ENCODE peak calls at places on chromosomes 13 and 19, in seven cellular contexts. One of them, this sample, is unnamed.

GRCh38 chr19:39335168-39335567 is 675 bp downstream of the GMFG start:
- DNase-seq in astrocyte of the spinal cord: no peak
- DNase-seq in AG10803: no peak
- DNase-seq in mucosa of descending colon: no peak
- DNase-seq in LNCaP clone FGC: no peak
- DNase-seq in heart right ventricle: no peak
- DNase-seq in endodermal cell: no peak
- DNase-seq in this sample: no peak

GRCh38 chr13:44013666-44014291 is 134.1 kb downstream of the LACC1 start:
- DNase-seq in mucosa of descending colon: no peak
- DNase-seq in heart right ventricle: no peak
- DNase-seq in astrocyte of the spinal cord: peak; percentile 84
- DNase-seq in AG10803: peak; percentile 46
- DNase-seq in endodermal cell: no peak
- DNase-seq in LNCaP clone FGC: no peak
- DNase-seq in this sample: peak; percentile 72

GRCh38 chr13:107361666-107362065 is 793.7 kb upstream of the ARGLU1 start:
- DNase-seq in LNCaP clone FGC: no peak
- DNase-seq in mucosa of descending colon: no peak
- DNase-seq in heart right ventricle: no peak
- DNase-seq in AG10803: no peak
- DNase-seq in endodermal cell: no peak
- DNase-seq in astrocyte of the spinal cord: no peak
- DNase-seq in this sample: no peak

GRCh38 chr19:41187884-41188279 is 5.1 kb upstream of the CYP2S1 start:
- DNase-seq in LNCaP clone FGC: no peak
- DNase-seq in heart right ventricle: no peak
- DNase-seq in mucosa of descending colon: no peak
- DNase-seq in astrocyte of the spinal cord: no peak
- DNase-seq in endodermal cell: no peak
- DNase-seq in AG10803: no peak
- DNase-seq in this sample: peak; percentile 51

GRCh38 chr19:34120846-34121639 is 51.3 kb upstream of the LSM14A start:
- DNase-seq in AG10803: peak; percentile 50
- DNase-seq in endodermal cell: peak; percentile 84
- DNase-seq in heart right ventricle: no peak
- DNase-seq in LNCaP clone FGC: no peak
- DNase-seq in astrocyte of the spinal cord: peak; percentile 48
- DNase-seq in mucosa of descending colon: no peak
- DNase-seq in this sample: peak; percentile 66

GRCh38 chr19:47145639-47146486 is 15.2 kb downstream of the SAE1 start:
- DNase-seq in heart right ventricle: no peak
- DNase-seq in mucosa of descending colon: no peak
- DNase-seq in endodermal cell: no peak
- DNase-seq in AG10803: no peak
- DNase-seq in LNCaP clone FGC: no peak
- DNase-seq in astrocyte of the spinal cord: no peak
- DNase-seq in this sample: no peak

GRCh38 chr19:45575216-45575615 is 9.4 kb downstream of the OPA3 start:
- DNase-seq in mucosa of descending colon: no peak
- DNase-seq in endodermal cell: no peak
- DNase-seq in LNCaP clone FGC: no peak
- DNase-seq in astrocyte of the spinal cord: no peak
- DNase-seq in heart right ventricle: no peak
- DNase-seq in AG10803: no peak
- DNase-seq in this sample: no peak

GRCh38 chr13:78569029-78569428 is 34.3 kb downstream of the POU4F1 start:
- DNase-seq in LNCaP clone FGC: no peak
- DNase-seq in mucosa of descending colon: no peak
- DNase-seq in AG10803: no peak
- DNase-seq in heart right ventricle: no peak
- DNase-seq in astrocyte of the spinal cord: no peak
- DNase-seq in endodermal cell: no peak
- DNase-seq in this sample: no peak

GRCh38 chr13:114007566-114007965 is 33.7 kb upstream of the C13orf46 start:
- DNase-seq in LNCaP clone FGC: no peak
- DNase-seq in astrocyte of the spinal cord: no peak
- DNase-seq in endodermal cell: no peak
- DNase-seq in AG10803: no peak
- DNase-seq in heart right ventricle: no peak
- DNase-seq in mucosa of descending colon: peak; percentile 22
- DNase-seq in this sample: no peak

GRCh38 chr19:41866284-41866683 is 6.2 kb downstream of the RPS19 start:
- DNase-seq in AG10803: no peak
- DNase-seq in LNCaP clone FGC: no peak
- DNase-seq in astrocyte of the spinal cord: no peak
- DNase-seq in mucosa of descending colon: no peak
- DNase-seq in heart right ventricle: no peak
- DNase-seq in endodermal cell: no peak
- DNase-seq in this sample: no peak

GRCh38 chr13:112651750-112652511 is 37.9 kb upstream of the ATP11A start:
- DNase-seq in mucosa of descending colon: no peak
- DNase-seq in endodermal cell: no peak
- DNase-seq in LNCaP clone FGC: no peak
- DNase-seq in AG10803: no peak
- DNase-seq in heart right ventricle: no peak
- DNase-seq in astrocyte of the spinal cord: no peak
- DNase-seq in this sample: peak; percentile 4

GRCh38 chr13:111485491-111486250 is 165.2 kb downstream of the TEX29 start:
- DNase-seq in astrocyte of the spinal cord: no peak
- DNase-seq in mucosa of descending colon: no peak
- DNase-seq in heart right ventricle: no peak
- DNase-seq in LNCaP clone FGC: no peak
- DNase-seq in AG10803: no peak
- DNase-seq in endodermal cell: no peak
- DNase-seq in this sample: no peak

GRCh38 chr13:23621316-23621645 is 51.1 kb downstream of the TNFRSF19 start:
- DNase-seq in LNCaP clone FGC: no peak
- DNase-seq in endodermal cell: no peak
- DNase-seq in astrocyte of the spinal cord: peak; percentile 83
- DNase-seq in mucosa of descending colon: no peak
- DNase-seq in AG10803: peak; percentile 80
- DNase-seq in heart right ventricle: no peak
- DNase-seq in this sample: peak; percentile 78

GRCh38 chr19:41025871-41026270 is 34.8 kb downstream of the CYP2B6 start:
- DNase-seq in mucosa of descending colon: no peak
- DNase-seq in LNCaP clone FGC: no peak
- DNase-seq in heart right ventricle: no peak
- DNase-seq in astrocyte of the spinal cord: no peak
- DNase-seq in endodermal cell: peak; percentile 76
- DNase-seq in AG10803: no peak
- DNase-seq in this sample: no peak

GRCh38 chr19:3274245-3275067 is 50.0 kb downstream of the CELF5 start:
- DNase-seq in AG10803: no peak
- DNase-seq in astrocyte of the spinal cord: no peak
- DNase-seq in mucosa of descending colon: no peak
- DNase-seq in heart right ventricle: no peak
- DNase-seq in LNCaP clone FGC: no peak
- DNase-seq in endodermal cell: no peak
- DNase-seq in this sample: no peak

GRCh38 chr19:3277649-3278048 is 53.2 kb downstream of the CELF5 start:
- DNase-seq in mucosa of descending colon: no peak
- DNase-seq in AG10803: no peak
- DNase-seq in astrocyte of the spinal cord: no peak
- DNase-seq in endodermal cell: no peak
- DNase-seq in heart right ventricle: no peak
- DNase-seq in LNCaP clone FGC: no peak
- DNase-seq in this sample: no peak

GRCh38 chr19:3275583-3276340 is 51.3 kb downstream of the CELF5 start:
- DNase-seq in LNCaP clone FGC: peak; percentile 50
- DNase-seq in endodermal cell: peak; percentile 100
- DNase-seq in astrocyte of the spinal cord: peak; percentile 62
- DNase-seq in AG10803: peak; percentile 64
- DNase-seq in mucosa of descending colon: peak; percentile 93
- DNase-seq in heart right ventricle: peak; percentile 68
- DNase-seq in this sample: peak; percentile 85

GRCh38 chr19:3275068-3275582 is 50.7 kb downstream of the CELF5 start:
- DNase-seq in endodermal cell: no peak
- DNase-seq in heart right ventricle: no peak
- DNase-seq in LNCaP clone FGC: no peak
- DNase-seq in astrocyte of the spinal cord: no peak
- DNase-seq in mucosa of descending colon: no peak
- DNase-seq in AG10803: no peak
- DNase-seq in this sample: peak; percentile 8

GRCh38 chr19:3276341-3276799 is 51.9 kb downstream of the CELF5 start:
- DNase-seq in LNCaP clone FGC: peak; percentile 66
- DNase-seq in astrocyte of the spinal cord: no peak
- DNase-seq in heart right ventricle: no peak
- DNase-seq in AG10803: no peak
- DNase-seq in endodermal cell: peak; percentile 99
- DNase-seq in mucosa of descending colon: peak; percentile 83
- DNase-seq in this sample: no peak
- H3K4me3 ChIP-seq in LNCaP clone FGC: no peak overlapping the region
- H3K4me3 ChIP-seq in astrocyte of the spinal cord: no peak overlapping the region
- H3K4me3 ChIP-seq in heart right ventricle: no peak overlapping the region
- H3K4me3 ChIP-seq in AG10803: no peak overlapping the region
- H3K4me3 ChIP-seq in endodermal cell: no peak overlapping the region
- H3K4me3 ChIP-seq in mucosa of descending colon: no peak overlapping the region
- H3K4me3 ChIP-seq in this sample: no peak overlapping the region

GRCh38 chr19:15551183-15552004 is 43.1 kb downstream of the CYP4F22 start:
- DNase-seq in LNCaP clone FGC: no peak
- DNase-seq in mucosa of descending colon: peak; percentile 72
- DNase-seq in astrocyte of the spinal cord: no peak
- DNase-seq in AG10803: no peak
- DNase-seq in endodermal cell: peak; percentile 97
- DNase-seq in heart right ventricle: peak; percentile 25
- DNase-seq in this sample: no peak

GRCh38 chr19:15549581-15549980 is 41.3 kb downstream of the CYP4F22 start:
- DNase-seq in LNCaP clone FGC: no peak
- DNase-seq in heart right ventricle: no peak
- DNase-seq in mucosa of descending colon: no peak
- DNase-seq in AG10803: no peak
- DNase-seq in endodermal cell: no peak
- DNase-seq in astrocyte of the spinal cord: no peak
- DNase-seq in this sample: no peak

GRCh38 chr19:15548648-15549047 is 40.3 kb downstream of the CYP4F22 start:
- DNase-seq in astrocyte of the spinal cord: no peak
- DNase-seq in mucosa of descending colon: no peak
- DNase-seq in LNCaP clone FGC: no peak
- DNase-seq in heart right ventricle: no peak
- DNase-seq in AG10803: no peak
- DNase-seq in endodermal cell: no peak
- DNase-seq in this sample: no peak

GRCh38 chr19:15550273-15550672 is 41.9 kb downstream of the CYP4F22 start:
- DNase-seq in AG10803: no peak
- DNase-seq in heart right ventricle: no peak
- DNase-seq in endodermal cell: no peak
- DNase-seq in LNCaP clone FGC: no peak
- DNase-seq in astrocyte of the spinal cord: no peak
- DNase-seq in mucosa of descending colon: no peak
- DNase-seq in this sample: no peak

DNA sequence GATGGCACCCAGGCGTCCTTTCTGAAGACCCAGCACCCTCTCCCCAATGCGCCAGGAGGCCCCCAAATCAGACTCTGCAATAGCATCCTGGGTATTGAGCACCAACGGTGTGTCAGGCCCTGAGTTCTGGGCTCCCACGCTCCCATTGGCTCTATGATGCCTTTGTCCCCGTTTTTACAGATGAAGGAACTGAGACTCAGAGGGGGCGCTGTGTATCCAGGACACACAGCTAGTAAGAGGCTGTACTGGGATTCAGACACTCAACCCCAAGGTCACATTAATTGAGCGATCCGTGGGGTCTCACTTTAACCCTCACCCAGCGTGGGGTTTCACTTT is 42.5 kb downstream of the CYP4F22 start:
- DNase-seq in AG10803: no peak
- DNase-seq in mucosa of descending colon: no peak
- DNase-seq in astrocyte of the spinal cord: no peak
- DNase-seq in LNCaP clone FGC: no peak
- DNase-seq in endodermal cell: peak; percentile 59
- DNase-seq in heart right ventricle: no peak
- DNase-seq in this sample: no peak
- TF ChIP-seq CTCF in AG10803: peak; percentile 8
- TF ChIP-seq CTCF in mucosa of descending colon: no peak
- TF ChIP-seq CTCF in astrocyte of the spinal cord: no peak
- TF ChIP-seq CTCF in LNCaP clone FGC: no peak
- TF ChIP-seq CTCF in endodermal cell: no peak
- TF ChIP-seq CTCF in heart right ventricle: no peak
- TF ChIP-seq CTCF in this sample: no peak

GRCh38 chr19:10294368-10294697 is 4.6 kb downstream of the ICAM5 start:
- DNase-seq in endodermal cell: peak; percentile 88
- DNase-seq in mucosa of descending colon: no peak
- DNase-seq in AG10803: no peak
- DNase-seq in LNCaP clone FGC: no peak
- DNase-seq in astrocyte of the spinal cord: no peak
- DNase-seq in heart right ventricle: no peak
- DNase-seq in this sample: no peak

GRCh38 chr19:10292789-10293636 is 3.3 kb downstream of the ICAM5 start:
- DNase-seq in AG10803: no peak
- DNase-seq in heart right ventricle: no peak
- DNase-seq in mucosa of descending colon: peak; percentile 66
- DNase-seq in astrocyte of the spinal cord: no peak
- DNase-seq in endodermal cell: no peak
- DNase-seq in LNCaP clone FGC: no peak
- DNase-seq in this sample: peak; percentile 8

GRCh38 chr19:10293637-10294367 is 4.0 kb downstream of the ICAM5 start:
- DNase-seq in astrocyte of the spinal cord: no peak
- DNase-seq in endodermal cell: no peak
- DNase-seq in LNCaP clone FGC: no peak
- DNase-seq in AG10803: no peak
- DNase-seq in mucosa of descending colon: no peak
- DNase-seq in heart right ventricle: no peak
- DNase-seq in this sample: no peak

GRCh38 chr19:10295847-10296591 is 6.3 kb downstream of the ICAM5 start:
- DNase-seq in heart right ventricle: no peak
- DNase-seq in mucosa of descending colon: no peak
- DNase-seq in astrocyte of the spinal cord: no peak
- DNase-seq in endodermal cell: peak; percentile 80
- DNase-seq in LNCaP clone FGC: no peak
- DNase-seq in AG10803: no peak
- DNase-seq in this sample: no peak

GRCh38 chr19:10295305-10295846 is 5.6 kb downstream of the ICAM5 start:
- DNase-seq in astrocyte of the spinal cord: no peak
- DNase-seq in endodermal cell: peak; percentile 74
- DNase-seq in AG10803: no peak
- DNase-seq in mucosa of descending colon: peak; percentile 86
- DNase-seq in LNCaP clone FGC: no peak
- DNase-seq in heart right ventricle: peak; percentile 44
- DNase-seq in this sample: peak; percentile 17
- H3K4me3 ChIP-seq in astrocyte of the spinal cord: no peak overlapping the region
- H3K4me3 ChIP-seq in endodermal cell: peak overlapping the region; percentile 65
- H3K4me3 ChIP-seq in AG10803: no peak overlapping the region
- H3K4me3 ChIP-seq in mucosa of descending colon: no peak overlapping the region
- H3K4me3 ChIP-seq in LNCaP clone FGC: no peak overlapping the region
- H3K4me3 ChIP-seq in heart right ventricle: peak overlapping the region; percentile 33
- H3K4me3 ChIP-seq in this sample: peak overlapping the region; percentile 15

GRCh38 chr19:2724148-2724557 is 3.0 kb upstream of the DIRAS1 start:
- DNase-seq in mucosa of descending colon: no peak
- DNase-seq in astrocyte of the spinal cord: no peak
- DNase-seq in LNCaP clone FGC: no peak
- DNase-seq in AG10803: no peak
- DNase-seq in endodermal cell: no peak
- DNase-seq in heart right ventricle: no peak
- DNase-seq in this sample: no peak
- TF ChIP-seq CTCF in mucosa of descending colon: no peak
- TF ChIP-seq CTCF in astrocyte of the spinal cord: peak; percentile 6
- TF ChIP-seq CTCF in LNCaP clone FGC: no peak
- TF ChIP-seq CTCF in AG10803: peak; percentile 15
- TF ChIP-seq CTCF in endodermal cell: peak; percentile 62
- TF ChIP-seq CTCF in heart right ventricle: no peak
- TF ChIP-seq CTCF in this sample: no peak